ENCODE peak calls at places on chromosomes 16 and 17, in four cellular contexts. J, W, K and E are unnamed samples.

GRCh38 chr16:23245268-23245667 is 56.8 kb upstream of the SCNN1B start:
- DNase-seq in K (no peak), J (no peak), W (no peak), E (no peak)

GRCh38 chr17:11372692-11373091 is 131.7 kb downstream of the SHISA6 start:
- DNase-seq in K (no peak), J (no peak), W (no peak), E (no peak)

GRCh38 chr16:50247123-50247905 is 19.0 kb upstream of the ADCY7 start:
- DNase-seq in W (no peak), K (no peak), J (no peak), E (no peak)

GRCh38 chr16:12874135-12874534 is 27.3 kb upstream of the SHISA9 start:
- DNase-seq in J (no peak), W (no peak), K (no peak), E (no peak)

GRCh38 chr16:29662729-29663019 is 373 bp upstream of the SPN start:
- DNase-seq in W (peak; percentile 72), K (peak; percentile 67), J (no peak), E (no peak)

GRCh38 chr17:61540870-61541269 is 50.1 kb downstream of the NACA2 start:
- DNase-seq in K (no peak), J (no peak), W (no peak), E (no peak)

GRCh38 chr17:2853111-2853721 is 57.0 kb downstream of the RAP1GAP2 start:
- DNase-seq in W (no peak), J (no peak), K (peak; percentile 35), E (peak; percentile 87)

GRCh38 chr17:72101526-72101925 is 19.3 kb upstream of the SOX9 start:
- DNase-seq in W (no peak), J (no peak), K (no peak), E (no peak)

GRCh38 chr16:57592591-57593003 is 35.8 kb upstream of the ADGRG1 start:
- DNase-seq in W (no peak), J (no peak), K (no peak), E (peak; percentile 65)

GRCh38 chr16:77194295-77195231 is 3.6 kb downstream of the MON1B start:
- DNase-seq in W (no peak), K (no peak), J (no peak), E (no peak)

GRCh38 chr16:30533748-30534367 is 800 bp downstream of the ZNF747 start:
- DNase-seq in W (no peak), K (peak; percentile 45), J (no peak), E (no peak)

GRCh38 chr17:6471531-6472465 is 27.5 kb downstream of the PIMREG start:
- DNase-seq in W (no peak), J (no peak), K (no peak), E (no peak)
- TF ChIP-seq CTCF in W (no peak), J (no peak), K (no peak), E (no peak)

DNA sequence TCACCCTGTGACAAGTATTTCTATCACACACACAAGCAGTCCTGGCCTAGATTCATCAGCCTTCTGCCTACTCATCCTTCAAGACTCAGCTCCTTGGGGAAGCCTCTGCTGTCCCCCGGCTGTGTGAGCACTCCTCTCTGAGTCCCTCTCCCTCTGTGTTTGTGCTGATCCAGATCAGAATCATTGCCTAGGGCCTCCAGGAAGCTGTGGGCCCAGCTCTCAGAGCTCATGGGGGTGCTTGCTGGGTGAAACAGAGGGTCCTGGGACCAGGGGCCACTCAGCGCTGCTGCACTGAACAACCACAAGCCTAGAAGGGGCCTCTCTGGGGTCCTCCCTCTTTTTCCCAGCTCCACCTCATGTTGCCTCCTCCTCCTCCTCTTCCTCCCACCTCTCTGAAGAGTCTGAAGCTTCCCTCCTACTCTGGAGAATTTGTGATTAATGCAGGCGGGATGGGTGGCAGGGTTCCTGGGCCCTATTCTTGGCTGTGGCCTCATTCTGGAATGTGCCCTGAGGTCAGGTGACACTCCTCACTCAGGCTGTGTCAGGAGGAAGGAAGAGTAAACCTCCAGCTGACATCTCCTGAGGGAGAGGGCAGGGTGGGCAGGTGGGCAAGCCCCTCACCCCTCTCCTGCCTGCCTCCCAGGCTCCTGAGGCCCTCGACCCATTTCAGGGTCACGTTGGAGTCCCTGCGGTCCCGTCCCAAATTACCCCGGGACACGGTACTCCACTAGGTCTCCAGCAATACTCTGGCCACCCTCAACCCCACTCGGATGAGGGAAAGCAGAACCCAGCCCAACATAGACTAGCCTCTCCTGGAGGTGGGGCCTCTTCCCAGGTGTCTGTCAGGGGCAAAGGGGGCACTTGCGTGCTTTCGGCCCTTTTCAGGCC is 10.1 kb downstream of the WFIKKN2 start:
- DNase-seq in W (no peak), J (no peak), K (no peak), E (peak; percentile 76)
- TF ChIP-seq CTCF in W (no peak), J (no peak), K (no peak), E (no peak)

DNA sequence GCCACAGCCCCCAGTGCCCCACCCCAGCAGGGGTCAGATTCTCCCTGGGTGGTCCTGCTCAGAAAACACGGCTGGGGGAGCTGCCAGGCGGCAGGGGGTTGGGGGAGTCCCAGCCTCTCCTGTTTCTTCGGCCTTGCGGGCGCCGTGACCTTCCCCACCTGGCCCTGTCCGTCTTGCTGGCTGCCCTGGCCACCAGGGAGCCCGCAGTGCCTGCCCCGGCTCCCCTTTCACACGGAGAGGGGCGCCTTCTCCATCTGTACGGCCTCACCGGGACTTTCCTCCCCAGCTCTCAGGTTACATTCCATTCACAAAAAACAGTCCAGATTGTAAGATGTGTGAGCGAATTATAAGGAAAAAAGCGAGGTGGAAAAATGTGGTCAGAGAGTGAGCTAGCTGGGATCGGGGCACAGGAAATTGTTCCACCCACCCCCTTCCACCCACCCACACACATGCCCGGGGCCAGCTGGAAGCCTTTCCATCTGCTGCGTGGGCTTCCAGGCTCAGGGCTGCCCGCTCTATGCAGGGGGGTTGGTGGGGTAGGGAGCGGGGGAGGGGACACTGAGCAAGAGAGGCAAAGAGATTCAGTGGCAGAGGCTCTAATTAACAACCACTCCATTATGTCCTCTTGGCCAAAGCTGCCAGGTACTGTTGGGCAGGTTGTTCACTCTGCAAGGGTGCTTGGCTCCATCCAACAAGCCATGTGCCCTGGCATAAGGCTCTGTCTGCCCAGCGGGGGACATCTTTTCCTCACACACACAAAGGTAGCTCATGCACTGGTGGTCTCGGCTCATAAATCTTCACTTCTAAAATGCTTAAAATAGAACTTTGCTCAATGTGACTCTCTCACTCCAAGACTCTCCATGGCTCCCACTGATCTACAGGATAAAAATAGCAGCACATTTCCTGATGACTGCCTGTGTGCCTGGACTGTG is 14.7 kb upstream of the CIBAR2 start:
- DNase-seq in K (no peak), J (no peak), W (no peak), E (no peak)
- TF ChIP-seq CTCF in K (no peak), J (no peak), W (no peak), E (no peak)

GRCh38 chr17:28684963-28685362 is 23.0 kb downstream of the SUPT6H start:
- DNase-seq in K (no peak), J (no peak), W (no peak), E (no peak)
- TF ChIP-seq CTCF in K (no peak), J (no peak), W (no peak), E (no peak)

GRCh38 chr17:63937319-63937718 is 5.2 kb upstream of the CD79B start:
- DNase-seq in K (no peak), J (no peak), W (no peak), E (no peak)
- TF ChIP-seq CTCF in K (peak; percentile 51), J (no peak), W (no peak), E (no peak)